ENCODE peak calls at places on chromosomes 5 and 9, in four cellular contexts. Z, S, L and B are unnamed samples.

GRCh38 chr9:6779417-6780241 is 21.9 kb downstream of the KDM4C start:
- DNase-seq in Z (no peak), L (no peak), S (no peak), B (no peak)

GRCh38 chr5:84688566-84688965 is 303.9 kb upstream of the EDIL3 start:
- DNase-seq in Z (peak), L (no peak), S (no peak), B (peak)

GRCh38 chr5:123809594-123810172 is 297.7 kb downstream of the CSNK1G3 start:
- DNase-seq in S (no peak), Z (no peak), L (no peak), B (no peak)

GRCh38 chr9:111957856-111958631 is 61.4 kb downstream of the UGCG start:
- DNase-seq in S (no peak), L (no peak), Z (peak), B (peak)

GRCh38 chr5:33470544-33470943 is 29.8 kb downstream of the TARS1 start:
- DNase-seq in S (peak), Z (no peak), L (no peak), B (peak)

GRCh38 chr9:33489070-33489469 is 15.3 kb upstream of the NOL6 start:
- DNase-seq in L (no peak), S (no peak), Z (peak), B (peak)

GRCh38 chr9:76576344-76576743 is 117.4 kb downstream of the GCNT1 start:
- DNase-seq in L (no peak), S (peak), Z (peak), B (peak)

GRCh38 chr9:125982798-125983406 is 235.7 kb downstream of the PBX3 start:
- DNase-seq in Z (no peak), S (no peak), L (no peak), B (no peak)

GRCh38 chr9:118305371-118305770 is 601.2 kb downstream of the TLR4 start:
- DNase-seq in S (no peak), L (no peak), Z (no peak), B (no peak)

GRCh38 chr9:129259373-129259772 is 81.3 kb upstream of the IER5L start:
- DNase-seq in S (no peak), Z (no peak), L (no peak), B (no peak)

GRCh38 chr9:129287595-129288305 is 109.7 kb upstream of the IER5L start:
- DNase-seq in L (no peak), S (peak), Z (no peak), B (no peak)

GRCh38 chr5:57858905-57859304 is 376.3 kb upstream of the ACTBL2 start:
- DNase-seq in Z (no peak), S (peak), L (no peak), B (no peak)

GRCh38 chr9:128084746-128085145 is 16.7 kb downstream of the SLC25A25 start:
- DNase-seq in L (no peak), S (no peak), Z (no peak), B (no peak)

GRCh38 chr5:150530992-150531588 is 23.2 kb downstream of the NDST1 start:
- DNase-seq in S (no peak), L (no peak), Z (no peak), B (no peak)

GRCh38 chr9:115058684-115059315 is 59.2 kb downstream of the TNC start:
- DNase-seq in L (no peak), S (no peak), Z (peak), B (peak)

GRCh38 chr5:159189310-159189709 is 20.0 kb downstream of the RNF145 start:
- DNase-seq in L (no peak), S (no peak), Z (no peak), B (no peak)

GRCh38 chr9:4970970-4971641 is 14.0 kb upstream of the JAK2 start:
- DNase-seq in L (no peak), Z (no peak), S (no peak), B (no peak)

DNA sequence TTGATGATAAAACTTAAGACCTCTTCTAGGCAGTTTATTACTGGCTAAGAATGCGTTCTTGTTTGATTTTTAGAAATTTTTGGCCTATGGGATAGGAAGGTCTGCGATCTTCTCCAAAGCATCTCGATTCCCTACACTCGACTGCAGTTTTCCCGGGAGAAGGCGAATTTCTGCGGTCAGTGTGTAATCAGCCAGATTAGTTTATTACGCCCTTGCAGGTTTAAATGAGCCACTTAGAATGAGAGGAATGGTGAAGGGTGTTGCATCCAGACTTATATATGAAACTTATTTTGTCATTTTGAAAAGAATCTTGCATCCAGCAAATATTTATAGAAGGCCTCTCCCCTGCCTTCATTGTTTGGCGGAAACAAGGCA is 1.2 kb downstream of the MTAP start:
- DNase-seq in L (no peak), Z (no peak), S (no peak), B (no peak)
- H3K4me3 ChIP-seq in L (peak), Z (peak), S (peak), B (peak)

GRCh38 chr9:131416509-131416908 is 22.6 kb downstream of the PRRC2B start:
- DNase-seq in S (no peak), Z (no peak), L (no peak), B (no peak)

GRCh38 chr9:131419029-131419614 is 25.2 kb downstream of the PRRC2B start:
- DNase-seq in Z (no peak), S (no peak), L (no peak), B (no peak)

GRCh38 chr9:131418143-131419028 is 24.5 kb downstream of the PRRC2B start:
- DNase-seq in S (peak), L (peak), Z (no peak), B (no peak)

GRCh38 chr9:131419716-131420115 is 25.8 kb downstream of the PRRC2B start:
- DNase-seq in Z (no peak), S (no peak), L (no peak), B (no peak)

GRCh38 chr9:131417264-131418142 is 23.6 kb downstream of the PRRC2B start:
- DNase-seq in Z (no peak), L (no peak), S (no peak), B (no peak)
- H3K4me3 ChIP-seq in Z (no peak), L (peak), S (no peak), B (no peak)

GRCh38 chr5:38446029-38446522 is 110.4 kb downstream of the LIFR start:
- DNase-seq in Z (no peak), S (peak), L (no peak), B (no peak)
- H3K4me3 ChIP-seq in Z (peak), S (peak), L (peak), B (peak)

DNA sequence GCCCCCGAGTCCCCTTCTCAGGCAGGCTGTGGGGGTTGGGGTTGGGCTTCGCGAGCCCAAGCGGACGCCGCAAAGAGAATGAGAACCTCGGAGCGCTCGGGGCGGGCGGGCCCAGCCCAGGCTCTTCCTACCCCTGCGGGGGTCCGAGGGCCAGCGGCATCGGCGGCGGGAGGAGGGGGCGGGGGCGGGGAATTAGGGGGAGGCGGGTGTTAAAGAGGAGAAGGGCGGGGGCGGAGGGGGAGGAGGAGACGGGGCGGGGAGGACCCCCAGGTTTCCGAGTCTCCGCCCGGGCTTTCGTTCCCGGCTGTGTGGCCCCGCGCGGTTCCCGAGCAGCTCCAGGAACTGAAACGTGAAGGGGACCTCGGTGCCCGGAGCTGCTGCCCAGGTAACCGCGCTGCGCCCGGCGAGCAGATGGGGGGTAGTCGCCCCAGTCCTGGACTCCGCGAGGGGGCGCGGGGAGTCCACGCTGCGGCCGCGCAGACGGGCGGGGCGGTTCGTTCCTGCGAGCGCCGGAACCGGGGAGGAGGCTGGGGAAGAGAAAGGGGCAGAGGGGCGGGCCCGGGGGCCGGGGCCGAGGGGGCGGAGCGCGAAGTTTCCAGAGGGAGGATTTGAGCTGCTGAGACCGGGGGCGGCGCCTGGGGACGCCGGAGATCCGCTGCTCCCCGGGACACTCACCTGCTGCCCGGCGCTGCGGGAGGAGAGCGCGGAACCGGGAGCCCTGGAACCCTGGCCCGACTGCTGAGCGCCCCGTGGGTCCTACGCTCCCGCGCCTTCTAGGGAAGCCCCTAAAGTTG is 38.4 kb upstream of the PLEKHG4B start:
- DNase-seq in L (no peak), S (peak), Z (no peak), B (no peak)
- H3K4me3 ChIP-seq in L (peak), S (peak), Z (peak), B (peak)

GRCh38 chr9:75102177-75102790 is 14.0 kb downstream of the OSTF1 start:
- DNase-seq in Z (no peak), L (no peak), S (no peak), B (no peak)

GRCh38 chr9:75106856-75107255 is 18.5 kb downstream of the OSTF1 start:
- DNase-seq in Z (no peak), L (no peak), S (peak), B (no peak)

GRCh38 chr9:75105019-75105540 is 16.8 kb downstream of the OSTF1 start:
- DNase-seq in L (no peak), S (no peak), Z (no peak), B (no peak)

GRCh38 chr9:75105841-75106240 is 17.5 kb downstream of the OSTF1 start:
- DNase-seq in S (no peak), Z (no peak), L (no peak), B (no peak)

GRCh38 chr9:75104607-75105006 is 16.3 kb downstream of the OSTF1 start:
- DNase-seq in Z (no peak), S (no peak), L (no peak), B (no peak)
- H3K4me3 ChIP-seq in Z (no peak), S (no peak), L (no peak), B (no peak)

GRCh38 chr9:135581636-135582426 is 20.3 kb downstream of the PAEP start:
- DNase-seq in L (no peak), Z (no peak), S (no peak), B (no peak)

GRCh38 chr9:135577256-135577655 is 15.7 kb downstream of the PAEP start:
- DNase-seq in S (no peak), Z (no peak), L (no peak), B (no peak)

GRCh38 chr9:135579889-135580660 is 18.5 kb downstream of the PAEP start:
- DNase-seq in L (no peak), Z (no peak), S (no peak), B (no peak)

GRCh38 chr9:135580664-135581380 is 19.3 kb downstream of the PAEP start:
- DNase-seq in L (no peak), S (no peak), Z (no peak), B (no peak)

DNA sequence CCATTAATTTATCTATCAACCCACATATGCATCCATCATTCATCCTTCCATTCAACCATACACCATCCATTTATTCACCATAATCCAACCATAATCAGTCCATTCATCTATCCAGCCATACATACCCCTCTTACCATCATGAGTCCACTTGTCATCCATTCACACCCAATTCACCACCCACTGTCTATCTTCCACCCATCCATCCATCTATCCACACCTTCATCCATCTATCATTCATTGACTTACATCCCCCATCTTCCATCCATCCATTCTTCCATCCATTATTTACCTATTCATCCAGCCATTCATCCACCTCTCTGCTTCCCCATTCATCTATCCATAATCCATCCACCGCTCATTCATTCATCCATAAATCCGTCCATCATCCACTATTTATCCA is 17.8 kb downstream of the PAEP start:
- DNase-seq in L (no peak), S (no peak), Z (no peak), B (no peak)
- H3K4me3 ChIP-seq in L (no peak), S (no peak), Z (no peak), B (no peak)

GRCh38 chr9:92627651-92628050 is 42.3 kb downstream of the IPPK start:
- DNase-seq in Z (no peak), L (no peak), S (no peak), B (no peak)
- H3K4me3 ChIP-seq in Z (no peak), L (no peak), S (no peak), B (no peak)

GRCh38 chr9:81664638-81665513 is 24.5 kb downstream of the TLE1 start:
- DNase-seq in L (no peak), S (no peak), Z (no peak), B (no peak)
- H3K4me3 ChIP-seq in L (peak), S (no peak), Z (no peak), B (no peak)

GRCh38 chr9:37902804-37903580 is 935 bp downstream of the SLC25A51 start:
- DNase-seq in Z (no peak), L (no peak), S (peak), B (no peak)

GRCh38 chr9:37903831-37904646 is at the start of gene SLC25A51:
- DNase-seq in L (peak), Z (peak), S (peak), B (no peak)

GRCh38 chr9:37904647-37905505 is 949 bp upstream of the SLC25A51 start:
- DNase-seq in S (peak), Z (no peak), L (no peak), B (no peak)

GRCh38 chr9:37903581-37903830 is 421 bp downstream of the SLC25A51 start:
- DNase-seq in L (peak), Z (no peak), S (peak), B (no peak)

DNA sequence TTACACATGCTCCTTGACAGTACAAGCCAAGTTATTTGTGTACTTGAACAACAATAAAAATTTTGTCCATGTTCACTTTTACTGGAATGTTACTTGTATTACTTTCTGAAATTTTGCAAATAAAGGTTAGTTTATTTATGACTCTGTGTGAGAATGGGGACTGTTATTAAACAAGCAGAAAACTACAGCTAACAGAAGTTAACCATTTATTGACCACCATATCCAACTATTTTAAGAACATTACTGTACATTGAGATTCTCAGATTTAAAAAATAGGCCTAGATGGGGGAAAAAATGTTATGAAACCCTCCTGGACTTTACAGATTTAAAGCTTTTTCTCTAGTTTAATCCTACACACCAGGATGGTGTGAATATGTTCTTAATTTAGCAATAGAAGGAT is 1.8 kb downstream of the SLC25A51 start:
- DNase-seq in Z (no peak), L (no peak), S (no peak), B (no peak)
- H3K4me3 ChIP-seq in Z (no peak), L (peak), S (no peak), B (no peak)

GRCh38 chr5:126920291-126920690 is 110.1 kb downstream of the MARCHF3 start:
- DNase-seq in Z (no peak), S (no peak), L (no peak), B (no peak)
- H3K4me3 ChIP-seq in Z (no peak), S (no peak), L (peak), B (no peak)